ENCODE peak calls at places on chromosomes 11 and 22, in four cellular contexts. One of them, this sample, is unnamed.

GRCh38 chr11:88552377-88553029 is 215.0 kb upstream of the CTSC start:
- DNase-seq in mesendoderm: peak
- DNase-seq in H9: peak
- DNase-seq in H1: peak
- DNase-seq in this sample: peak

GRCh38 chr22:32177221-32177765 is 18.2 kb upstream of the C22orf42 start:
- DNase-seq in mesendoderm: peak
- DNase-seq in H9: no peak
- DNase-seq in H1: no peak
- DNase-seq in this sample: no peak

GRCh38 chr11:31856248-31856647 is 45.1 kb upstream of the PAX6 start:
- DNase-seq in mesendoderm: no peak
- DNase-seq in H9: no peak
- DNase-seq in H1: no peak
- DNase-seq in this sample: no peak

GRCh38 chr11:66233301-66233700 is 35.1 kb upstream of the RAB1B start:
- DNase-seq in mesendoderm: no peak
- DNase-seq in H9: no peak
- DNase-seq in H1: no peak
- DNase-seq in this sample: no peak

GRCh38 chr22:40592352-40593113 is 44.0 kb downstream of the MRTFA start:
- DNase-seq in mesendoderm: peak
- DNase-seq in H9: no peak
- DNase-seq in H1: no peak
- DNase-seq in this sample: no peak

GRCh38 chr11:69075421-69076128 is 26.8 kb downstream of the TPCN2 start:
- DNase-seq in mesendoderm: no peak
- DNase-seq in H9: no peak
- DNase-seq in H1: no peak
- DNase-seq in this sample: peak

GRCh38 chr11:64891215-64891848 is 12.9 kb upstream of the EHD1 start:
- DNase-seq in mesendoderm: no peak
- DNase-seq in H9: no peak
- DNase-seq in H1: no peak
- DNase-seq in this sample: no peak

GRCh38 chr11:48047616-48048015 is 67.3 kb downstream of the PTPRJ start:
- DNase-seq in mesendoderm: no peak
- DNase-seq in H9: no peak
- DNase-seq in H1: no peak
- DNase-seq in this sample: peak

GRCh38 chr11:3368199-3368598 is 10.7 kb downstream of the ZNF195 start:
- DNase-seq in mesendoderm: no peak
- DNase-seq in H9: no peak
- DNase-seq in H1: no peak
- DNase-seq in this sample: no peak

GRCh38 chr11:20364412-20364792 is 888 bp downstream of the HTATIP2 start:
- DNase-seq in mesendoderm: no peak
- DNase-seq in H9: peak
- DNase-seq in H1: no peak
- DNase-seq in this sample: no peak

GRCh38 chr22:20117656-20118571 is 888 bp upstream of the TRMT2A start:
- DNase-seq in mesendoderm: peak
- DNase-seq in H9: no peak
- DNase-seq in H1: no peak
- DNase-seq in this sample: peak

GRCh38 chr11:26704249-26704648 is 17.6 kb downstream of the SLC5A12 start:
- DNase-seq in mesendoderm: peak
- DNase-seq in H9: no peak
- DNase-seq in H1: no peak
- DNase-seq in this sample: no peak

GRCh38 chr11:62124186-62125113 is 639 bp downstream of the INCENP start:
- DNase-seq in mesendoderm: peak
- DNase-seq in H9: no peak
- DNase-seq in H1: no peak
- DNase-seq in this sample: peak

GRCh38 chr11:65356394-65356972 is 1.9 kb downstream of the TIGD3 start:
- DNase-seq in mesendoderm: no peak
- DNase-seq in H9: no peak
- DNase-seq in H1: no peak
- DNase-seq in this sample: no peak

GRCh38 chr11:112166561-112166960 is 611 bp upstream of the TEX12 start:
- DNase-seq in mesendoderm: no peak
- DNase-seq in H9: no peak
- DNase-seq in H1: no peak
- DNase-seq in this sample: no peak

GRCh38 chr11:100397401-100397800 is 289.7 kb upstream of the ARHGAP42 start:
- DNase-seq in mesendoderm: no peak
- DNase-seq in H9: no peak
- DNase-seq in H1: no peak
- DNase-seq in this sample: no peak

GRCh38 chr22:46684706-46685105 is 53.3 kb downstream of the CERK start:
- DNase-seq in mesendoderm: no peak
- DNase-seq in H9: no peak
- DNase-seq in H1: no peak
- DNase-seq in this sample: no peak

GRCh38 chr11:90476442-90477007 is 253.7 kb upstream of the CHORDC1 start:
- DNase-seq in mesendoderm: peak
- DNase-seq in H9: peak
- DNase-seq in H1: no peak
- DNase-seq in this sample: peak

GRCh38 chr22:37696657-37697539 is at the start of gene TRIOBP:
- DNase-seq in mesendoderm: peak
- DNase-seq in H9: peak
- DNase-seq in H1: peak
- DNase-seq in this sample: peak

GRCh38 chr22:33757443-33758124 is 162.7 kb downstream of the LARGE1 start:
- DNase-seq in mesendoderm: no peak
- DNase-seq in H9: no peak
- DNase-seq in H1: no peak
- DNase-seq in this sample: no peak

GRCh38 chr11:129372609-129373488 is 2.8 kb upstream of the BARX2 start:
- DNase-seq in mesendoderm: peak
- DNase-seq in H9: peak
- DNase-seq in H1: peak
- DNase-seq in this sample: no peak

GRCh38 chr11:124970925-124971324 is 16.9 kb downstream of the CCDC15 start:
- DNase-seq in mesendoderm: peak
- DNase-seq in H9: peak
- DNase-seq in H1: no peak
- DNase-seq in this sample: peak

GRCh38 chr22:39778055-39778454 is 115.5 kb downstream of the ENTHD1 start:
- DNase-seq in mesendoderm: no peak
- DNase-seq in H9: no peak
- DNase-seq in H1: no peak
- DNase-seq in this sample: no peak

GRCh38 chr11:86978247-86978646 is 23.1 kb upstream of the FZD4 start:
- DNase-seq in mesendoderm: no peak
- DNase-seq in H9: no peak
- DNase-seq in H1: no peak
- DNase-seq in this sample: no peak

GRCh38 chr22:20457506-20458240 is 20.0 kb upstream of the SCARF2 start:
- DNase-seq in mesendoderm: no peak
- DNase-seq in H9: no peak
- DNase-seq in H1: no peak
- DNase-seq in this sample: no peak

GRCh38 chr11:95143106-95143681 is 53.5 kb downstream of the ENDOD1 start:
- DNase-seq in mesendoderm: no peak
- DNase-seq in H9: no peak
- DNase-seq in H1: no peak
- DNase-seq in this sample: peak

GRCh38 chr11:15989685-15990084 is 366.7 kb downstream of the SOX6 start:
- DNase-seq in mesendoderm: no peak
- DNase-seq in H9: no peak
- DNase-seq in H1: no peak
- DNase-seq in this sample: no peak

GRCh38 chr11:48064306-48064705 is 83.9 kb downstream of the PTPRJ start:
- DNase-seq in mesendoderm: no peak
- DNase-seq in H9: no peak
- DNase-seq in H1: no peak
- DNase-seq in this sample: peak

GRCh38 chr11:36724742-36725387 is 126.8 kb upstream of the RAG2 start:
- DNase-seq in mesendoderm: no peak
- DNase-seq in H9: no peak
- DNase-seq in H1: no peak
- DNase-seq in this sample: no peak

GRCh38 chr22:26134654-26135330 is 34.5 kb upstream of the SEZ6L start:
- DNase-seq in mesendoderm: peak
- DNase-seq in H9: no peak
- DNase-seq in H1: peak
- DNase-seq in this sample: no peak

GRCh38 chr22:50236731-50237409 is 8.0 kb downstream of the TUBGCP6 start:
- DNase-seq in mesendoderm: peak
- DNase-seq in H9: no peak
- DNase-seq in H1: peak
- DNase-seq in this sample: peak

GRCh38 chr11:108733479-108734116 is 68.7 kb downstream of the DDX10 start:
- DNase-seq in mesendoderm: peak
- DNase-seq in H9: no peak
- DNase-seq in H1: no peak
- DNase-seq in this sample: peak

GRCh38 chr11:36015806-36016205 is 71.9 kb downstream of the LDLRAD3 start:
- DNase-seq in mesendoderm: peak
- DNase-seq in H9: no peak
- DNase-seq in H1: no peak
- DNase-seq in this sample: no peak

GRCh38 chr22:46986788-46987187 is 224.3 kb downstream of the TBC1D22A start:
- DNase-seq in mesendoderm: no peak
- DNase-seq in H9: no peak
- DNase-seq in H1: no peak
- DNase-seq in this sample: no peak

GRCh38 chr22:49328630-49329405 is 498.9 kb downstream of the BRD1 start:
- DNase-seq in mesendoderm: no peak
- DNase-seq in H9: no peak
- DNase-seq in H1: no peak
- DNase-seq in this sample: no peak

GRCh38 chr11:86447763-86448480 is 73.2 kb downstream of the CCDC81 start:
- DNase-seq in mesendoderm: no peak
- DNase-seq in H9: no peak
- DNase-seq in H1: no peak
- DNase-seq in this sample: no peak

GRCh38 chr11:15599376-15599775 is 484.7 kb downstream of the INSC start:
- DNase-seq in mesendoderm: no peak
- DNase-seq in H9: no peak
- DNase-seq in H1: no peak
- DNase-seq in this sample: no peak

GRCh38 chr11:100515087-100515486 is 172.0 kb upstream of the ARHGAP42 start:
- DNase-seq in mesendoderm: peak
- DNase-seq in H9: peak
- DNase-seq in H1: no peak
- DNase-seq in this sample: peak

GRCh38 chr11:107750313-107750712 is 38.5 kb upstream of the SLN start:
- DNase-seq in mesendoderm: no peak
- DNase-seq in H9: no peak
- DNase-seq in H1: no peak
- DNase-seq in this sample: no peak

DNA sequence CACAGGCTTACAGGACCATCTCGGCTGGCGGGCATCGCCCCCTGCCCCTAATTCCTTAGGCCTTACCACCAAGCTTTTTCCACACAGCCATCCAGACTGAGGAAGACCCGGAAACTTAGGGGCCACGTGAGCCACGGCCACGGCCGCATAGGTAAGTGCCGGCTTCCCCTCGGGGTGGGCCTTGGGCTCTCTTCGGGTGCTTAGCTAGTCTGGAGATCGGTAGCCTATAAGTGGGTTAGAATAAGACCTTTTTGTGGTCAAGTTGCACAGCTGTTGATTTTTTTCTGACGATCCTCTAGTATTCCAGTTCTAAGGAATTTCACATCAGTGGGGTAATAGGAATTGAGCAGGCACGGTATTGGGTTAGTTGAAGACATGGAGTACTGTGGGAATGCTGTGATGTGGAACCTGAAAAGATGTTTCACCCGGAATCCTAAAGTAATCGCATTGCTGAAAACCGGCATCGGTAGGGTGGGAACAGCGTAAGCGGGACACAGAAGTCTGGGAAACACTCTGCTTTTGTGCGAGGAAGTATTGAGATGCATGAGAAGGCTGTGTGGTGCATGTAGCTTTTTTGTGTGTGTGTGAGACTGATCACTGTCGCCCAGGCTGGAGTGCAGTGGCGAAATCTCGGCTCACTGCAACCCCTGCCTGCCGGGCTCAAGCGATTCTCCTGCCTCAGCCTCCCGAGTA is 669 bp downstream of the RPL27A start:
- DNase-seq in mesendoderm: peak
- DNase-seq in H9: no peak
- DNase-seq in H1: no peak
- DNase-seq in this sample: no peak
- H4K8ac ChIP-seq in mesendoderm: peak
- H4K8ac ChIP-seq in H9: no peak
- H4K8ac ChIP-seq in H1: peak
- H4K8ac ChIP-seq in this sample: peak

DNA sequence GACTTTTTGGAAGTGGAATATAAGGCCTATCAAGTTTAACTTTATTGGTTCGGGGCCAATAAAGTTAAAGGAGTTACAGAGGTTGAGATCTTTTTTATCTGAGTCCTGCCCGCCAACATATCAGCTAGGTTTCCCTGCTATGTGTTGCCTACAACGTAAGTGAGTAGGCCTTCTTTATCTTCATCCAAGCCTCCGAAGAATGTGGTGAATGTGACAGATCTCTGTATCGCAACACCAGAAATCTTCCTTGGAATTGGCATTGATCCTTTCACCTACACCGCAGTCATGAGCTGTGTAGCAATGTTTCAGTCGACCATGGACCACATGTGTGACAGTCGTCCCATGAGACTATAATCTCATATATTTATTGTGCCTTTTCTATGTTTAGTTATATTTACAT is 37.3 kb upstream of the CADM1 start:
- DNase-seq in mesendoderm: peak
- DNase-seq in H9: no peak
- DNase-seq in H1: no peak
- DNase-seq in this sample: no peak
- H4K5ac ChIP-seq in mesendoderm: no peak
- H4K5ac ChIP-seq in H9: no peak
- H4K5ac ChIP-seq in H1: no peak
- H4K5ac ChIP-seq in this sample: no peak

GRCh38 chr11:122678406-122678805 is 22.9 kb downstream of the UBASH3B start:
- DNase-seq in mesendoderm: no peak
- DNase-seq in H9: no peak
- DNase-seq in H1: no peak
- DNase-seq in this sample: no peak
- H4K8ac ChIP-seq in mesendoderm: no peak
- H4K8ac ChIP-seq in H9: no peak
- H4K8ac ChIP-seq in H1: no peak
- H4K8ac ChIP-seq in this sample: no peak

GRCh38 chr11:28071305-28071704 is 36.7 kb downstream of the KIF18A start:
- DNase-seq in mesendoderm: no peak
- DNase-seq in H9: no peak
- DNase-seq in H1: no peak
- DNase-seq in this sample: no peak
- H4K5ac ChIP-seq in mesendoderm: no peak
- H4K5ac ChIP-seq in H9: no peak
- H4K5ac ChIP-seq in H1: no peak
- H4K5ac ChIP-seq in this sample: no peak